ENCODE peak calls at places on chromosomes 11 and 22, in nine cellular contexts. One of them, this sample, is unnamed.

GRCh38 chr11:111719379-111719778 is 46.8 kb downstream of the PPP2R1B start:
- DNase-seq in RWPE2: no peak
- DNase-seq in adrenal gland: no peak
- DNase-seq in endothelial cell of umbilical vein: peak; percentile 46
- DNase-seq in Peyer's patch: no peak
- DNase-seq in bronchial epithelial cell: peak; percentile 45
- DNase-seq in PC-9: peak; percentile 29
- DNase-seq in H1: no peak
- DNase-seq in uterus: no peak
- DNase-seq in this sample: no peak

GRCh38 chr11:71209656-71210055 is 42.7 kb downstream of the SHANK2 start:
- DNase-seq in RWPE2: peak; percentile 26
- DNase-seq in H1: no peak
- DNase-seq in adrenal gland: no peak
- DNase-seq in PC-9: no peak
- DNase-seq in Peyer's patch: no peak
- DNase-seq in uterus: no peak
- DNase-seq in bronchial epithelial cell: no peak
- DNase-seq in endothelial cell of umbilical vein: no peak
- DNase-seq in this sample: peak; percentile 53

GRCh38 chr22:30880847-30881246 is 87.7 kb downstream of the MORC2 start:
- DNase-seq in uterus: no peak
- DNase-seq in adrenal gland: no peak
- DNase-seq in RWPE2: no peak
- DNase-seq in PC-9: no peak
- DNase-seq in Peyer's patch: peak; percentile 37
- DNase-seq in endothelial cell of umbilical vein: no peak
- DNase-seq in H1: no peak
- DNase-seq in bronchial epithelial cell: no peak
- DNase-seq in this sample: peak; percentile 51

GRCh38 chr11:128860571-128861361 is 6.3 kb downstream of the KCNJ1 start:
- DNase-seq in uterus: no peak
- DNase-seq in PC-9: no peak
- DNase-seq in adrenal gland: no peak
- DNase-seq in endothelial cell of umbilical vein: no peak
- DNase-seq in RWPE2: no peak
- DNase-seq in bronchial epithelial cell: no peak
- DNase-seq in Peyer's patch: no peak
- DNase-seq in H1: no peak
- DNase-seq in this sample: no peak

GRCh38 chr11:14045417-14045816 is 82.9 kb downstream of the SPON1 start:
- DNase-seq in RWPE2: no peak
- DNase-seq in adrenal gland: no peak
- DNase-seq in bronchial epithelial cell: no peak
- DNase-seq in uterus: no peak
- DNase-seq in endothelial cell of umbilical vein: no peak
- DNase-seq in Peyer's patch: no peak
- DNase-seq in H1: no peak
- DNase-seq in PC-9: no peak
- DNase-seq in this sample: no peak

GRCh38 chr22:22185217-22185616 is 59.4 kb upstream of the VPREB1 start:
- DNase-seq in bronchial epithelial cell: no peak
- DNase-seq in Peyer's patch: no peak
- DNase-seq in H1: no peak
- DNase-seq in uterus: no peak
- DNase-seq in PC-9: no peak
- DNase-seq in RWPE2: no peak
- DNase-seq in adrenal gland: no peak
- DNase-seq in endothelial cell of umbilical vein: no peak
- DNase-seq in this sample: no peak

GRCh38 chr11:28529540-28530410 is 421.6 kb downstream of the METTL15 start:
- DNase-seq in uterus: no peak
- DNase-seq in Peyer's patch: no peak
- DNase-seq in endothelial cell of umbilical vein: peak; percentile 65
- DNase-seq in bronchial epithelial cell: peak; percentile 59
- DNase-seq in adrenal gland: no peak
- DNase-seq in RWPE2: no peak
- DNase-seq in H1: no peak
- DNase-seq in PC-9: no peak
- DNase-seq in this sample: no peak

GRCh38 chr11:111797145-111797581 is 31.0 kb upstream of the PPP2R1B start:
- DNase-seq in endothelial cell of umbilical vein: peak; percentile 53
- DNase-seq in PC-9: peak; percentile 59
- DNase-seq in uterus: no peak
- DNase-seq in RWPE2: no peak
- DNase-seq in bronchial epithelial cell: peak; percentile 69
- DNase-seq in Peyer's patch: no peak
- DNase-seq in H1: no peak
- DNase-seq in adrenal gland: no peak
- DNase-seq in this sample: no peak

GRCh38 chr11:24760681-24761080 is 263.8 kb downstream of the LUZP2 start:
- DNase-seq in bronchial epithelial cell: peak; percentile 70
- DNase-seq in endothelial cell of umbilical vein: no peak
- DNase-seq in PC-9: no peak
- DNase-seq in adrenal gland: no peak
- DNase-seq in Peyer's patch: no peak
- DNase-seq in H1: no peak
- DNase-seq in uterus: no peak
- DNase-seq in RWPE2: no peak
- DNase-seq in this sample: no peak

GRCh38 chr22:25645964-25646363 is 81.5 kb downstream of the GRK3 start:
- DNase-seq in uterus: no peak
- DNase-seq in RWPE2: no peak
- DNase-seq in Peyer's patch: no peak
- DNase-seq in endothelial cell of umbilical vein: no peak
- DNase-seq in H1: no peak
- DNase-seq in PC-9: no peak
- DNase-seq in bronchial epithelial cell: peak; percentile 71
- DNase-seq in adrenal gland: no peak
- DNase-seq in this sample: no peak

GRCh38 chr11:97683733-97684132 is 1293.9 kb downstream of the JRKL start:
- DNase-seq in RWPE2: no peak
- DNase-seq in Peyer's patch: no peak
- DNase-seq in H1: peak; percentile 34
- DNase-seq in uterus: no peak
- DNase-seq in bronchial epithelial cell: peak; percentile 31
- DNase-seq in endothelial cell of umbilical vein: no peak
- DNase-seq in adrenal gland: no peak
- DNase-seq in PC-9: peak; percentile 64
- DNase-seq in this sample: no peak
- TF ChIP-seq CTCF in RWPE2: peak; percentile 12
- TF ChIP-seq CTCF in Peyer's patch: no peak
- TF ChIP-seq CTCF in H1: no peak
- TF ChIP-seq CTCF in uterus: no peak
- TF ChIP-seq CTCF in bronchial epithelial cell: peak; percentile 3
- TF ChIP-seq CTCF in endothelial cell of umbilical vein: no peak
- TF ChIP-seq CTCF in adrenal gland: no peak
- TF ChIP-seq CTCF in PC-9: no peak
- TF ChIP-seq CTCF in this sample: no peak

DNA sequence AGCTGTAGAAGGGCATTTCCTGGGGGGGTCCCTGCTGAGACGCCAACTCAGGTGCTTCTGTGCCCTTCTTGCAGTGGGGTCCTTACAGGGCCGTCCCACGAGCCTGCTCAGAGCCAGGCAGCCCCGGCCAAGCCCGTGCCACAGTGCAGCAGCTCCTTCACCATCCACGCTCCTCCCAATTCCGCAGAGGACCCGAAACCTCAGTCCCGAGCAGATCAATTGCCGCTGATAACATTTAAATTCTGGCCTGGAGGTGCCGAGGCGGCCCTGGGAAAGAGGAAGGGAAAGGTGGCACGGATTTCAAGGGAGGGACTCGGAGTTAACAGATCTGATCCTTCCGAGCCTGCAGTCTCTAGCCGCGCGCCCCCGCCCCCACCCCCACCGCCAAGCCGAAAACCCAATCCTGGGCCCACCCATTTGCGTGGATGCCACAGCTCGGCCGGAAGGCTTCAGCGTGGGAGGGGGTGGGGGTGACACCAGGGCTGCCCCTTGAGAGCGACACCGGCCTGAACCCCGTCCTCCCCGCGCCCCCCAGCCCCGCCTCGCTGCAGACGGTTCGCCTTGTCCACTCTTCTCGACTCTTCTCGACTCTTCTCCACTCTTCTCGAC is 32.3 kb upstream of the JAM3 start:
- DNase-seq in PC-9: no peak
- DNase-seq in adrenal gland: no peak
- DNase-seq in endothelial cell of umbilical vein: no peak
- DNase-seq in Peyer's patch: no peak
- DNase-seq in bronchial epithelial cell: no peak
- DNase-seq in RWPE2: no peak
- DNase-seq in uterus: no peak
- DNase-seq in H1: no peak
- DNase-seq in this sample: no peak
- H3K4me3 ChIP-seq in PC-9: no peak overlapping the region
- H3K4me3 ChIP-seq in adrenal gland: peak overlapping the region; percentile 36
- H3K4me3 ChIP-seq in endothelial cell of umbilical vein: peak overlapping the region; percentile 59
- H3K4me3 ChIP-seq in Peyer's patch: peak overlapping the region; percentile 57
- H3K4me3 ChIP-seq in bronchial epithelial cell: peak overlapping the region; percentile 50
- H3K4me3 ChIP-seq in RWPE2: peak overlapping the region; percentile 29
- H3K4me3 ChIP-seq in uterus: peak overlapping the region; percentile 41
- H3K4me3 ChIP-seq in H1: peak overlapping the region; percentile 76
- H3K4me3 ChIP-seq in this sample: peak overlapping the region; percentile 54

GRCh38 chr11:61669417-61669816 is 10.8 kb upstream of the DAGLA start:
- DNase-seq in H1: no peak
- DNase-seq in uterus: no peak
- DNase-seq in adrenal gland: no peak
- DNase-seq in Peyer's patch: no peak
- DNase-seq in PC-9: peak; percentile 22
- DNase-seq in RWPE2: no peak
- DNase-seq in bronchial epithelial cell: no peak
- DNase-seq in endothelial cell of umbilical vein: no peak
- DNase-seq in this sample: no peak
- TF ChIP-seq CTCF in H1: no peak
- TF ChIP-seq CTCF in uterus: no peak
- TF ChIP-seq CTCF in adrenal gland: no peak
- TF ChIP-seq CTCF in Peyer's patch: no peak
- TF ChIP-seq CTCF in PC-9: no peak
- TF ChIP-seq CTCF in RWPE2: no peak
- TF ChIP-seq CTCF in bronchial epithelial cell: no peak
- TF ChIP-seq CTCF in endothelial cell of umbilical vein: no peak
- TF ChIP-seq CTCF in this sample: no peak

GRCh38 chr11:66593303-66593635 is 284 bp downstream of the CCS start:
- DNase-seq in PC-9: no peak
- DNase-seq in H1: no peak
- DNase-seq in bronchial epithelial cell: no peak
- DNase-seq in endothelial cell of umbilical vein: no peak
- DNase-seq in uterus: no peak
- DNase-seq in RWPE2: no peak
- DNase-seq in Peyer's patch: no peak
- DNase-seq in adrenal gland: no peak
- DNase-seq in this sample: no peak
- H3K4me3 ChIP-seq in PC-9: peak overlapping the region; percentile 90
- H3K4me3 ChIP-seq in H1: peak overlapping the region; percentile 49
- H3K4me3 ChIP-seq in bronchial epithelial cell: peak overlapping the region; percentile 53
- H3K4me3 ChIP-seq in endothelial cell of umbilical vein: peak overlapping the region; percentile 63
- H3K4me3 ChIP-seq in uterus: peak overlapping the region; percentile 63
- H3K4me3 ChIP-seq in RWPE2: peak overlapping the region; percentile 49
- H3K4me3 ChIP-seq in Peyer's patch: peak overlapping the region; percentile 71
- H3K4me3 ChIP-seq in adrenal gland: peak overlapping the region; percentile 43
- H3K4me3 ChIP-seq in this sample: peak overlapping the region; percentile 60

GRCh38 chr11:33257897-33258630 is 883 bp downstream of the HIPK3 start:
- DNase-seq in RWPE2: no peak
- DNase-seq in Peyer's patch: peak; percentile 88
- DNase-seq in H1: no peak
- DNase-seq in endothelial cell of umbilical vein: peak; percentile 82
- DNase-seq in adrenal gland: peak; percentile 89
- DNase-seq in PC-9: peak; percentile 68
- DNase-seq in uterus: peak; percentile 92
- DNase-seq in bronchial epithelial cell: peak; percentile 71
- DNase-seq in this sample: peak; percentile 95
- TF ChIP-seq CTCF in RWPE2: no peak
- TF ChIP-seq CTCF in Peyer's patch: no peak
- TF ChIP-seq CTCF in H1: no peak
- TF ChIP-seq CTCF in endothelial cell of umbilical vein: peak; percentile 7
- TF ChIP-seq CTCF in adrenal gland: peak; percentile 39
- TF ChIP-seq CTCF in PC-9: peak; percentile 22
- TF ChIP-seq CTCF in uterus: peak; percentile 33
- TF ChIP-seq CTCF in bronchial epithelial cell: peak; percentile 46
- TF ChIP-seq CTCF in this sample: peak; percentile 51

DNA sequence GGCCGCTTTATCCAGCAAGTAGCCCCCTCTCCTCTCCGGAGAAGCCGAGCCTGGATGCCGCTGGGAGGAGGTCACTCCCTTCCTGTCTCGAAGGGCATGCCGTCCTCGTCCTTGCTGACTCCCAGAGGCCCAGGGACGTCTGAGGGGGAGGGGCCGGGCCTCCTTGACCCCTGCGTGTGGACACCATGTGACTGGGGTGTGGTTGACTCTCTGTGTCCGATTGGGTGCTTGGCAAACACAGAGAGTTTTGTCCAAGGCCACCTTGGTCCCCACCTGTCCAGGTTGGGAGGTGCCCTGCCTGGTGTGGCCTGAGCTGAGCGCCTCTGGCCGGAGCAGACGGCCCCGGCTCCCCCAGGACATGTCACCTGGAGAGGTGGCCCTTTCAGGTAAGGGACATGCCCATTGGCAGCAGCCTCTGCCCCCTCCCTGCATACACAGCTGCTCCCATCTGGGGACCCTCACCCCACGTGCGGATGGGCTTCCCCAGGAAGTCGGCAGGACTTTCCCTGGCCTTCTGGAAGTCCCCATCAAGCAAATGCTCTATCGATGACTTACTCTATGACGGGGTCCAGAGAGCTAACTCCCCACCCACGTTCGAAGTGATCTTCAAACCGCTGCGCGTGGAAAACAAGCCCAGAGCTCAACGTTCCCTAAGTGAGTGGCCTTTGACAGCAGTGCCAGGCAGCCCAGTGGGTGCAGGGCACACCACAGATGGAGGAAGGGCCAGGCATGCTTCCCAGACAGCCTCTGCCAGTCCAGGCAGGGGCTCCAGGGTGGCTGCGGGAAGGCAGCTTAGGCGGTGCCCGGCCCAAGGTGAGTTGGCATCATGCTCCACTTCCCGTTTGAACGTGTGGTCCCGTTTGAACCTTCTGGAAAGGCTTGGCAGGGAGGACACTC is at the start of gene SMIM38:
- DNase-seq in endothelial cell of umbilical vein: no peak
- DNase-seq in Peyer's patch: no peak
- DNase-seq in H1: no peak
- DNase-seq in uterus: no peak
- DNase-seq in adrenal gland: no peak
- DNase-seq in RWPE2: no peak
- DNase-seq in PC-9: no peak
- DNase-seq in bronchial epithelial cell: no peak
- DNase-seq in this sample: peak; percentile 70
- H3K4me3 ChIP-seq in endothelial cell of umbilical vein: no peak within 1 kb of the TSS
- H3K4me3 ChIP-seq in Peyer's patch: no peak within 1 kb of the TSS
- H3K4me3 ChIP-seq in H1: no peak within 1 kb of the TSS
- H3K4me3 ChIP-seq in uterus: no peak within 1 kb of the TSS
- H3K4me3 ChIP-seq in adrenal gland: no peak within 1 kb of the TSS
- H3K4me3 ChIP-seq in RWPE2: no peak within 1 kb of the TSS
- H3K4me3 ChIP-seq in PC-9: no peak within 1 kb of the TSS
- H3K4me3 ChIP-seq in bronchial epithelial cell: no peak within 1 kb of the TSS
- H3K4me3 ChIP-seq in this sample: no peak within 1 kb of the TSS

This sample was measured in spleen.